ENCODE peak calls at places on chromosomes 2 and 18, in five cellular contexts. W is Panc1, T is HCT116, C is upper lobe of left lung, J is GM23338. P is an unnamed sample.

GRCh38 chr18:79465392-79465991 is 69.8 kb downstream of the NFATC1 start:
- ATAC-seq in W (peak), T (peak), C (peak), J (peak), P (no peak)

GRCh38 chr2:38546585-38546984 is 56.1 kb downstream of the HNRNPLL start:
- ATAC-seq in W (no peak), T (no peak), C (no peak), J (no peak), P (no peak)

GRCh38 chr2:36579297-36579664 is 18.7 kb downstream of the FEZ2 start:
- ATAC-seq in W (peak), T (no peak), C (peak), J (no peak), P (no peak)

GRCh38 chr18:25005602-25006375 is 346.2 kb downstream of the ZNF521 start:
- ATAC-seq in W (no peak), T (no peak), C (no peak), J (no peak), P (no peak)

GRCh38 chr2:185567940-185568339 is 170.7 kb upstream of the FSIP2 start:
- ATAC-seq in W (no peak), T (no peak), C (no peak), J (no peak), P (no peak)

GRCh38 chr2:72579595-72580180 is 246.1 kb downstream of the EXOC6B start:
- ATAC-seq in W (no peak), T (peak), C (peak), J (peak), P (no peak)

GRCh38 chr2:46229134-46230063 is 67.8 kb upstream of the EPAS1 start:
- ATAC-seq in W (no peak), T (no peak), C (no peak), J (peak), P (no peak)

GRCh38 chr2:118040889-118041288 is 27.0 kb upstream of the CCDC93 start:
- ATAC-seq in W (no peak), T (no peak), C (peak), J (no peak), P (no peak)

GRCh38 chr18:70166668-70167067 is 38.8 kb downstream of the RTTN start:
- ATAC-seq in W (no peak), T (no peak), C (no peak), J (no peak), P (no peak)

GRCh38 chr2:217935901-217936684 is 66.7 kb downstream of the TNS1 start:
- ATAC-seq in W (no peak), T (no peak), C (no peak), J (peak), P (peak)

GRCh38 chr2:162062559-162062958 is 11.5 kb downstream of the DPP4 start:
- ATAC-seq in W (no peak), T (no peak), C (no peak), J (no peak), P (no peak)

GRCh38 chr2:238032755-238033337 is 28.0 kb upstream of the SCLY start:
- ATAC-seq in W (no peak), T (no peak), C (no peak), J (no peak), P (no peak)

GRCh38 chr2:219495531-219496122 is 3.1 kb upstream of the GMPPA start:
- ATAC-seq in W (no peak), T (peak), C (no peak), J (peak), P (no peak)

GRCh38 chr2:20314562-20315521 is 35.8 kb downstream of the PUM2 start:
- ATAC-seq in W (no peak), T (no peak), C (no peak), J (peak), P (no peak)

GRCh38 chr2:203688798-203689197 is 17.6 kb upstream of the CD28 start:
- ATAC-seq in W (no peak), T (no peak), C (peak), J (peak), P (peak)

GRCh38 chr2:60728855-60729254 is 27.2 kb upstream of the PAPOLG start:
- ATAC-seq in W (no peak), T (no peak), C (no peak), J (no peak), P (no peak)

GRCh38 chr2:230805353-230806017 is 59.3 kb upstream of the ITM2C start:
- ATAC-seq in W (no peak), T (no peak), C (no peak), J (no peak), P (no peak)

GRCh38 chr2:726158-726557 is 49.0 kb upstream of the TMEM18 start:
- ATAC-seq in W (no peak), T (no peak), C (no peak), J (no peak), P (no peak)

GRCh38 chr2:30229596-30229995 is 1.7 kb upstream of the LBH start:
- ATAC-seq in W (no peak), T (no peak), C (no peak), J (no peak), P (no peak)

GRCh38 chr2:53108246-53108645 is 659.4 kb upstream of the CHAC2 start:
- ATAC-seq in W (no peak), T (no peak), C (no peak), J (no peak), P (no peak)

GRCh38 chr2:207319321-207319720 is 153.6 kb upstream of the KLF7 start:
- ATAC-seq in W (no peak), T (no peak), C (peak), J (no peak), P (no peak)

GRCh38 chr2:148493822-148494563 is 150.6 kb upstream of the EPC2 start:
- ATAC-seq in W (no peak), T (no peak), C (no peak), J (no peak), P (no peak)

GRCh38 chr2:46345775-46346174 is 48.6 kb downstream of the EPAS1 start:
- ATAC-seq in W (no peak), T (no peak), C (no peak), J (no peak), P (no peak)

GRCh38 chr2:68766378-68766845 is 31.8 kb downstream of the ARHGAP25 start:
- ATAC-seq in W (no peak), T (no peak), C (peak), J (peak), P (peak)

GRCh38 chr18:23885750-23886149 is 128.8 kb upstream of the TTC39C start:
- ATAC-seq in W (no peak), T (no peak), C (no peak), J (no peak), P (no peak)

GRCh38 chr2:98460573-98461560 is 16.2 kb downstream of the INPP4A start:
- ATAC-seq in W (no peak), T (no peak), C (peak), J (no peak), P (no peak)

DNA sequence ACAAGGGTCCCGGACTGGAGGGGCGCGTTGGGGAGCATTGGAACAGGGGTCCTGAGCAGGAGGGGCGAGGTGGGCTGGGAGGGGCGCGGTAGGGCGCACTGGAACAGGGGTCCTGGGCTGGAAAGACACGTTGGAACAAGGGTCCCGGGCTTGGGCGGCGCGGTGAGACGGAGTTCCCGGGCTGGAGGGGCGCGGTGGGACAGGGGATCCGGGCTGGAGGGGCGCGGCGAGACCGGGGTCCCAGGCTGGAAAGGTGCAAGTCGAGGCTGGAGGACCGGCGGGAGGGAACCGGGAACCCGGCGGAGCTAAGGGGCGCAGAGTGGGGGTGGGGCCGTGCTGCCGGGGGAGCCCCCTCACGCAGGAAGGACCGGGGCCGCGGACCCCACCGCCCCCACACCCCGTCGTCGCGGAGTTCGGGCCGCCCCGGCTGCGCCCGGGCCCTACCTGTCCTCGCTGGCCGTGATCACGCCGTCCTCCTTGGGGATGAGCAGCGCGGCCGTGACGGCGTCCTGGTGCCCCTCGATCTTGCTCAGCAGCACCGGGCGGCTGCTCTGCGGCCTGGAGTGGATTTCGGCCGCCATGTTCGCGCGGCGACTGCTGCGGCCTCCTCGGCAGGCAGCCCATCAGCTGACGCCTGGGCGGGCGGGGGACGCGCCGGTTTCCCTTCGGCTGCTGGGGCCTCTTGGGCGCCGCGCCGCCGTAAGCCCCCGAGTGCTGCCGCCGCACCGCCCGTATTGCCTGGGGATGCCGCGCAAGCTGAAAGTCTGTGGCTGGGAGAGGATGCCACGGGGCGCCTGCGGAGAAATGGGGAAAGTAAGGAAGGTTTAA is at the start of gene WDFY1:
- ATAC-seq in W (peak), T (peak), C (peak), J (peak), P (peak)
- TF ChIP-seq POLR2AphosphoS5 in W (peak), T (peak), C (peak), J (peak), P (peak)

GRCh38 chr2:222912117-222912516 is 51.3 kb downstream of the ACSL3 start:
- ATAC-seq in W (no peak), T (no peak), C (peak), J (peak), P (no peak)

GRCh38 chr2:222912776-222913175 is 51.9 kb downstream of the ACSL3 start:
- ATAC-seq in W (no peak), T (no peak), C (no peak), J (no peak), P (no peak)

GRCh38 chr2:222919841-222920609 is 59.2 kb downstream of the ACSL3 start:
- ATAC-seq in W (no peak), T (peak), C (peak), J (no peak), P (peak)

GRCh38 chr2:222916229-222917197 is 55.7 kb downstream of the ACSL3 start:
- ATAC-seq in W (no peak), T (no peak), C (no peak), J (no peak), P (no peak)

DNA sequence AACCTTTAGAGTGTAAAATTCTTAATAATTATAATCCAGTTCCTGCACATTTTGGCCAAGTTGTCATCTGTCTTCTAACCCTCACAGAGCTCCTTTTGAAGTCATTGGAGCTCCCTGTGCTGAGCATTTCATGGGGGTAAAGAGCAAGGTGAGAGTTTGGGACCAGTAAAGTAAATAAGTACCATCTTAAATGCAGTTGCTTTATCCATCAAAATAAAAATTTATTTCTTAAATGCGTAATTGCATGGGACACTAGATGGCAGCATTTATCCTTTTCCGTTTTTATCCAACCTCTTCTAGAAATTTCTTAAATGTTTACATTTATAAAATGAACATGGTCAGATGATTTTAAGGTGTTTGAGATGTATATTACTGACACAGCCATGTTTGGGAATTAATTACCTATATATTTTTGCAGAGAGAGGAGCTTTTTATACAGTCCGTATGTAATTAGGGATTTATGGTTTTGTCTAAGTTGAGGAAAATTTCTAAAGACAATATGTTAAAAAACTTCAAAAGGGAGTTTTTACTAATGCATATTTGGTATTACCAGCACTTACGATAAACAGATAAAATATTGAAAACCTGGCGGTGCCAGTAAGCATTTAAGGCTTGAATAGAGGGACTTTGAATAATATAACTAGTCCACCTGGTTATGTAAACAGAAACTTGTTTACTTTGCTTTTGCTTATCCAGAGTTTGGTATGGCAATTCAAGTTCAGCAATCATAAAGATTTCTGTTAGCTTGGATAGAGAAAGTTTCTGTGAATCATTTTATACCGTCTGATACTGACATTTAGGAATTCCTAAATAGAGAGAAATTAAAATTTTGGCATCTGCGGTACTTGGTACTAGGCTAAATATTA is 54.5 kb downstream of the ACSL3 start:
- ATAC-seq in W (no peak), T (no peak), C (no peak), J (no peak), P (no peak)
- H3K27ac ChIP-seq in W (no peak), T (no peak), C (no peak), J (no peak), P (no peak)

GRCh38 chr2:7027961-7028655 is 110.9 kb downstream of the RNF144A start:
- ATAC-seq in W (no peak), T (no peak), C (no peak), J (peak), P (no peak)

GRCh38 chr2:7030810-7031209 is 113.6 kb downstream of the RNF144A start:
- ATAC-seq in W (no peak), T (no peak), C (no peak), J (no peak), P (no peak)

GRCh38 chr2:7028846-7029245 is 111.6 kb downstream of the RNF144A start:
- ATAC-seq in W (no peak), T (no peak), C (no peak), J (no peak), P (no peak)

GRCh38 chr2:7027436-7027835 is 110.2 kb downstream of the RNF144A start:
- ATAC-seq in W (no peak), T (no peak), C (no peak), J (no peak), P (no peak)

DNA sequence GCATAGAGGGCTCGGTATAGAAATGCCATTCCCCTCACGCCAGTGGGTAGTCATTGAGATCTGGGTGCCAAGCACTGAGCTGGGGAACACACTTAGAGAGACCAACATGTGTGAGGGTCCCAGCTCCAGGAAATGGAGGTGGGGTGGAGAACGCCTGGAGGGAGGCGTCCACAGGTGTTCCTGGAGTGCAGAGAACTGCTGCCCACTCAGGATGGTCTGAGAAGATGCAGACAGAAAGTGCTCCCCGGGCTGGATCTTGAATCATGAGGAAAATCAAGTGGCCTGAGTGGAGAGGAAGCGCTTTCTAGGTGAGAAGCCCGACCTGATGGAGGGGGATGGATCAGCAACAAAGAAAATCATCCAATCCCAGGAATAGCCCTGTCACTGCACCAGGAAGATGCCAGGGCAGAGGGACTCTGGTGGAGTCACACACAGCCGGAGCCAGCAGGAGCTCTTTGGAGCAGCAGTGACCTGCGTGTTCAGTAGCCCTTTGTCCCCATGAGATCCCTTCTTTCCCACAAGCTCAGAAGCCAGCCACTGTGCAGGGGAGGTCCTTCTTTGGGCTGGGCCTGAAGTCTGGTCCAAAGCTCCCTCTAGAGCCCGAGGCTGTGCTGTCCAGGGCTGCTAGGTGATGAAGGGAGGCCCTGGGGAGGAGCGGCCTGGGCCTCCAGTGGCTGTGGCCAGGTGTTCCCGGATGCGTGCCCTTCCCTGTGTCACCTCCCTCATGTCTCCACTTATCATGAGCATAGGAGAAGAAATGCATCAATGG is 112.3 kb downstream of the RNF144A start:
- ATAC-seq in W (no peak), T (peak), C (no peak), J (peak), P (no peak)
- TF ChIP-seq POLR2AphosphoS5 in W (no peak), T (no peak), C (no peak), J (no peak), P (no peak)

DNA sequence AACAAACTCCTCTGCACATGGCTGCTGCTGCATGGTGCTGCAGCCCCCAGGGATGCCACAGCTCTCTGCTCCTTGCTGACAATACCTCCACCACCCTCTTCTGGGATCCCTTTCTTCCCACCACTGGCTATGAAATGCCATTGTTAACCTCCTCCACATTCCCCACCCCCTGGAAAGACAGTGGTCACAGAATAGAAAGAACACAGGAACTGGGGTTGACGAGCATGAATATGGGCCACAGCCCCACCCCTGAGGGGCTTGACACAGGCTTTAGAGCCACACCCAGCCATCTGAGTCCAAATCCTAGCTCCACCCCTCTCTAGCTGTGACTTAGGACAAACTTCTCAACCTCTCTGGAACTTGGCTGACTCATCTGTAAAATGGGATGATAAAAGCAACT is 47.3 kb downstream of the TMEM163 start:
- ATAC-seq in W (no peak), T (no peak), C (no peak), J (peak), P (no peak)
- H3K27ac ChIP-seq in W (no peak), T (no peak), C (peak), J (no peak), P (no peak)

GRCh38 chr18:7034924-7035323 is 82.7 kb downstream of the LAMA1 start:
- ATAC-seq in W (no peak), T (no peak), C (no peak), J (no peak), P (no peak)

GRCh38 chr18:7032537-7032936 is 85.1 kb downstream of the LAMA1 start:
- ATAC-seq in W (no peak), T (no peak), C (no peak), J (no peak), P (no peak)

GRCh38 chr18:7037470-7037869 is 80.1 kb downstream of the LAMA1 start:
- ATAC-seq in W (no peak), T (no peak), C (no peak), J (no peak), P (no peak)

GRCh38 chr18:7035807-7036206 is 81.8 kb downstream of the LAMA1 start:
- ATAC-seq in W (no peak), T (no peak), C (no peak), J (no peak), P (no peak)

GRCh38 chr18:7038330-7038846 is 79.2 kb downstream of the LAMA1 start:
- ATAC-seq in W (peak), T (no peak), C (peak), J (peak), P (peak)
- TF ChIP-seq POLR2AphosphoS5 in W (no peak), T (no peak), C (peak), J (no peak), P (peak)

DNA sequence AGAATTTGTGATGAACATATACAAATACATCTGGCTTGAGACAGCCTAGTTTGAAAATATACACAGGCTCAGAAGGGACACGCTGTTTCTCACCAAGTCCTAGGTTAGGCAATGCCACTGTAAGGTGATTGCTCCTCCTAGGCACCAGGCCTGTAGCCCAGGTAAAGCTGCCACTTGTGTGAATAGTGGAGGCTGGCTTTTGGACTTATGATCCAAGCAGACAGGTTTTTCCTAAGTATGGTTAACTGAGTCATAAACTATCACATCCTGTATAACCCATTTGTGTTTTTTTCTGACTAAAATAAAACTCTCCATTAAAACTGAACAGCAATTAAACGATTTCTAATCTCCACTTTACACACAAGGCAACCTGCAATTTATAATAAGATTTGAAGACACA is 81.0 kb downstream of the SEMA4F start:
- ATAC-seq in W (no peak), T (no peak), C (no peak), J (peak), P (no peak)
- H3K27ac ChIP-seq in W (no peak), T (no peak), C (no peak), J (no peak), P (no peak)

GRCh38 chr2:190959911-190960788 is 53.8 kb downstream of the STAT1 start:
- ATAC-seq in W (no peak), T (no peak), C (no peak), J (no peak), P (no peak)
- TF ChIP-seq POLR2AphosphoS5 in W (no peak), T (no peak), C (no peak), J (no peak), P (no peak)

GRCh38 chr2:223897669-223898314 is 47.3 kb downstream of the WDFY1 start:
- ATAC-seq in W (no peak), T (no peak), C (no peak), J (no peak), P (no peak)
- H3K27ac ChIP-seq in W (no peak), T (no peak), C (no peak), J (no peak), P (no peak)

P was measured in gastroesophageal sphincter.